ENCODE peak calls at places on chromosome 1, in seven cellular contexts. M is left ventricle myocardium inferior; W is RWPE1; X is epithelial cell of esophagus; S is kidney glomerular epithelial cell; A is activated CD4-positive, alpha-beta memory T cell treated with anti-CD3 and anti-CD28 coated beads for 36 hours; T is NCI-H1105 treated with DMSO at 0.1 percent for 48 hours. N is an unnamed sample.

GRCh38 chr1:229841230-229841629 is 215.2 kb downstream of the URB2 start:
- DNase-seq in M (no peak), T (no peak), A (no peak), X (peak), W (peak), S (no peak), N (no peak)

GRCh38 chr1:44158871-44159270 is 17.4 kb upstream of the KLF18 start:
- DNase-seq in T (no peak), S (no peak), M (no peak), A (no peak), X (no peak), W (no peak), N (no peak)

GRCh38 chr1:24929876-24930702 is at the start of gene RUNX3:
- DNase-seq in A (peak), M (peak), W (no peak), X (peak), S (no peak), T (peak), N (no peak)

GRCh38 chr1:19866029-19866428 is 16.2 kb upstream of the OTUD3 start:
- DNase-seq in X (no peak), A (no peak), M (no peak), W (no peak), S (no peak), T (no peak), N (no peak)

GRCh38 chr1:117216718-117217117 is 6.0 kb upstream of the VTCN1 start:
- DNase-seq in A (no peak), S (no peak), W (no peak), X (no peak), M (no peak), T (no peak), N (no peak)

GRCh38 chr1:9233942-9234222 is 692 bp upstream of the H6PD start:
- DNase-seq in T (no peak), W (no peak), M (no peak), S (no peak), X (no peak), A (no peak), N (no peak)

GRCh38 chr1:233015965-233016364 is 65.6 kb downstream of the NTPCR start:
- DNase-seq in A (no peak), T (no peak), S (no peak), M (no peak), X (no peak), W (no peak), N (no peak)

GRCh38 chr1:63322248-63322943 is at the start of gene FOXD3:
- DNase-seq in X (peak), T (peak), A (peak), M (peak), S (no peak), W (peak), N (no peak)

GRCh38 chr1:238951809-238952208 is 434.6 kb upstream of the CHRM3 start:
- DNase-seq in W (peak), A (no peak), S (peak), M (no peak), T (no peak), X (peak), N (peak)

GRCh38 chr1:11291049-11291448 is 18.1 kb downstream of the UBIAD1 start:
- DNase-seq in A (no peak), M (no peak), X (no peak), W (no peak), T (no peak), S (no peak), N (no peak)